ENCODE peak calls at places on chromosome 7, in eight cellular contexts. One of them, this sample, is unnamed.

GRCh38 chr7:6238309-6238925 is 34.0 kb downstream of the CYTH3 start:
- DNase-seq in uterus: no peak
- DNase-seq in endodermal cell: no peak
- DNase-seq in GM12865: no peak
- DNase-seq in nephron progenitor cell: no peak
- DNase-seq in foreskin keratinocyte: no peak
- DNase-seq in A673: no peak
- DNase-seq in AG04450: no peak
- DNase-seq in this sample: no peak

GRCh38 chr7:142389544-142389943 is 131.7 kb upstream of the PRSS58 start:
- DNase-seq in uterus: no peak
- DNase-seq in A673: no peak
- DNase-seq in GM12865: no peak
- DNase-seq in foreskin keratinocyte: no peak
- DNase-seq in AG04450: no peak
- DNase-seq in endodermal cell: no peak
- DNase-seq in nephron progenitor cell: no peak
- DNase-seq in this sample: no peak

GRCh38 chr7:30276203-30276900 is 8.0 kb upstream of the ZNRF2 start:
- DNase-seq in uterus: peak; percentile 45
- DNase-seq in A673: peak; percentile 71
- DNase-seq in endodermal cell: peak; percentile 83
- DNase-seq in GM12865: peak; percentile 77
- DNase-seq in foreskin keratinocyte: no peak
- DNase-seq in AG04450: no peak
- DNase-seq in nephron progenitor cell: peak; percentile 38
- DNase-seq in this sample: peak; percentile 51

GRCh38 chr7:152462995-152463713 is 27.4 kb upstream of the KMT2C start:
- DNase-seq in foreskin keratinocyte: peak; percentile 10
- DNase-seq in A673: peak; percentile 56
- DNase-seq in endodermal cell: no peak
- DNase-seq in GM12865: no peak
- DNase-seq in AG04450: peak; percentile 13
- DNase-seq in nephron progenitor cell: peak; percentile 66
- DNase-seq in uterus: peak; percentile 66
- DNase-seq in this sample: no peak

GRCh38 chr7:26988975-26989374 is 106.8 kb downstream of the HOXA1 start:
- DNase-seq in A673: no peak
- DNase-seq in nephron progenitor cell: no peak
- DNase-seq in endodermal cell: no peak
- DNase-seq in uterus: no peak
- DNase-seq in GM12865: no peak
- DNase-seq in foreskin keratinocyte: no peak
- DNase-seq in AG04450: no peak
- DNase-seq in this sample: no peak

GRCh38 chr7:151381333-151382078 is 28.3 kb downstream of the WDR86 start:
- DNase-seq in GM12865: no peak
- DNase-seq in uterus: no peak
- DNase-seq in nephron progenitor cell: peak; percentile 59
- DNase-seq in AG04450: no peak
- DNase-seq in foreskin keratinocyte: no peak
- DNase-seq in A673: no peak
- DNase-seq in endodermal cell: peak; percentile 87
- DNase-seq in this sample: no peak

GRCh38 chr7:4271716-4272015 is 410.4 kb upstream of the FOXK1 start:
- DNase-seq in AG04450: no peak
- DNase-seq in nephron progenitor cell: no peak
- DNase-seq in foreskin keratinocyte: no peak
- DNase-seq in uterus: no peak
- DNase-seq in A673: no peak
- DNase-seq in endodermal cell: no peak
- DNase-seq in GM12865: no peak
- DNase-seq in this sample: no peak

GRCh38 chr7:148720472-148720871 is 21.8 kb downstream of the CUL1 start:
- DNase-seq in foreskin keratinocyte: no peak
- DNase-seq in uterus: no peak
- DNase-seq in GM12865: no peak
- DNase-seq in nephron progenitor cell: no peak
- DNase-seq in AG04450: no peak
- DNase-seq in endodermal cell: no peak
- DNase-seq in A673: no peak
- DNase-seq in this sample: no peak

GRCh38 chr7:28156401-28156800 is 24.2 kb downstream of the JAZF1 start:
- DNase-seq in GM12865: no peak
- DNase-seq in AG04450: no peak
- DNase-seq in A673: no peak
- DNase-seq in uterus: no peak
- DNase-seq in nephron progenitor cell: no peak
- DNase-seq in foreskin keratinocyte: no peak
- DNase-seq in endodermal cell: no peak
- DNase-seq in this sample: no peak

GRCh38 chr7:24755096-24755495 is 2.2 kb downstream of the GSDME start:
- DNase-seq in GM12865: peak; percentile 48
- DNase-seq in endodermal cell: no peak
- DNase-seq in nephron progenitor cell: no peak
- DNase-seq in foreskin keratinocyte: peak; percentile 85
- DNase-seq in AG04450: no peak
- DNase-seq in uterus: no peak
- DNase-seq in A673: no peak
- DNase-seq in this sample: no peak

GRCh38 chr7:2517004-2517403 is 2.6 kb upstream of the LFNG start:
- DNase-seq in GM12865: no peak
- DNase-seq in endodermal cell: no peak
- DNase-seq in A673: peak; percentile 67
- DNase-seq in foreskin keratinocyte: no peak
- DNase-seq in nephron progenitor cell: no peak
- DNase-seq in AG04450: peak; percentile 79
- DNase-seq in uterus: no peak
- DNase-seq in this sample: no peak

GRCh38 chr7:22357311-22358175 is 589 bp upstream of the RAPGEF5 start:
- DNase-seq in GM12865: no peak
- DNase-seq in AG04450: no peak
- DNase-seq in foreskin keratinocyte: peak; percentile 94
- DNase-seq in endodermal cell: peak; percentile 68
- DNase-seq in A673: no peak
- DNase-seq in uterus: no peak
- DNase-seq in nephron progenitor cell: peak; percentile 42
- DNase-seq in this sample: peak; percentile 3

GRCh38 chr7:144048648-144049047 is at the start of gene OR2A5:
- DNase-seq in foreskin keratinocyte: no peak
- DNase-seq in endodermal cell: no peak
- DNase-seq in nephron progenitor cell: no peak
- DNase-seq in A673: no peak
- DNase-seq in GM12865: no peak
- DNase-seq in uterus: no peak
- DNase-seq in AG04450: no peak
- DNase-seq in this sample: no peak

GRCh38 chr7:2477447-2478386 is 1.5 kb upstream of the GRIFIN start:
- DNase-seq in endodermal cell: peak; percentile 88
- DNase-seq in GM12865: peak; percentile 56
- DNase-seq in uterus: no peak
- DNase-seq in A673: peak; percentile 39
- DNase-seq in nephron progenitor cell: peak; percentile 76
- DNase-seq in foreskin keratinocyte: no peak
- DNase-seq in AG04450: no peak
- DNase-seq in this sample: peak; percentile 85

GRCh38 chr7:39733881-39734571 is 110.7 kb downstream of the RALA start:
- DNase-seq in endodermal cell: peak; percentile 75
- DNase-seq in AG04450: peak; percentile 85
- DNase-seq in foreskin keratinocyte: peak; percentile 90
- DNase-seq in A673: peak; percentile 41
- DNase-seq in nephron progenitor cell: no peak
- DNase-seq in GM12865: peak; percentile 53
- DNase-seq in uterus: no peak
- DNase-seq in this sample: no peak

GRCh38 chr7:13946181-13946580 is 43.3 kb downstream of the ETV1 start:
- DNase-seq in nephron progenitor cell: no peak
- DNase-seq in foreskin keratinocyte: no peak
- DNase-seq in endodermal cell: no peak
- DNase-seq in AG04450: peak; percentile 29
- DNase-seq in uterus: no peak
- DNase-seq in GM12865: no peak
- DNase-seq in A673: no peak
- DNase-seq in this sample: no peak

GRCh38 chr7:3301472-3301778 is 373 bp downstream of the SDK1 start:
- DNase-seq in uterus: no peak
- DNase-seq in foreskin keratinocyte: no peak
- DNase-seq in nephron progenitor cell: no peak
- DNase-seq in AG04450: no peak
- DNase-seq in A673: no peak
- DNase-seq in endodermal cell: no peak
- DNase-seq in GM12865: no peak
- DNase-seq in this sample: no peak

GRCh38 chr7:11811709-11812108 is 20.3 kb downstream of the THSD7A start:
- DNase-seq in A673: no peak
- DNase-seq in foreskin keratinocyte: no peak
- DNase-seq in endodermal cell: no peak
- DNase-seq in AG04450: no peak
- DNase-seq in GM12865: no peak
- DNase-seq in nephron progenitor cell: no peak
- DNase-seq in uterus: no peak
- DNase-seq in this sample: no peak
- TF ChIP-seq CTCF in A673: no peak
- TF ChIP-seq CTCF in foreskin keratinocyte: no peak
- TF ChIP-seq CTCF in endodermal cell: no peak
- TF ChIP-seq CTCF in AG04450: no peak
- TF ChIP-seq CTCF in GM12865: no peak
- TF ChIP-seq CTCF in nephron progenitor cell: no peak
- TF ChIP-seq CTCF in uterus: no peak
- TF ChIP-seq CTCF in this sample: no peak

DNA sequence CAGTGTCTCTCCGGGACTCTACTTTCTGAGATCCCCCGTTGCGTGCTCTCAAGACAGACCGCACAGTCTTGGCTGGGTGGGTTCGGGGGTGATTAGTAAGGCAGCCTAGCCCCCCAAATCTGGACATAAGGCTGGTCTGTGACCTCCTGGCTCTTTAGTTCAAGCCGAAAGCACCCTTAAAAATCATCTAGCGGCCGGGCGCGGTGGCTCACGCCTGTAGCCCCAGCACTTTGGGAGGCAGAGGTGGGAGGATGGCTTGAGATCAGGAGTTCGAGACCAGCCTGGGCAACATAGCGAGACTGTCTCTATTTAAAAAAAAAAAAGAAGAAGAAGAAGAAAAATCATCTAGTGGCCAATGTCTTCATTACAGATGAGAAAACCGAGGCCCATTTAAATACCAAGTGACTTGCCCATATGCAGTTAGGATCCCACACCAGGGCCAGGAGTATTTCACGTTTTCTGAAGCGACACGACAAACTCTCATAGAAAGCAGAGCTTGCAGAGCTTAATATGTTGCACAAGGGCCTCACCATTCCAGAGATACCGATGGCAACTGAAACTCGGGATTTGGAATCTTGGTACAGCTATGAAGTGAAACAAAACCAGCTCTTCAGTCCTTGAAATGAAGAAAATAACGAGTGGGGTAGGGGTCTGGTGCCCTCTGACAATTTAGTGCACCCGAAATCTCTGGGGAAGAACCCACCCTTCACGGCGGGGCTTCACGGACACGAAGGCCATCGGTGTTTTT is 696 bp upstream of the HILPDA start:
- DNase-seq in A673: peak; percentile 21
- DNase-seq in uterus: peak; percentile 32
- DNase-seq in foreskin keratinocyte: no peak
- DNase-seq in nephron progenitor cell: no peak
- DNase-seq in endodermal cell: no peak
- DNase-seq in GM12865: peak; percentile 35
- DNase-seq in AG04450: no peak
- DNase-seq in this sample: no peak
- TF ChIP-seq CTCF in A673: no peak
- TF ChIP-seq CTCF in uterus: no peak
- TF ChIP-seq CTCF in foreskin keratinocyte: no peak
- TF ChIP-seq CTCF in nephron progenitor cell: no peak
- TF ChIP-seq CTCF in endodermal cell: peak; percentile 37
- TF ChIP-seq CTCF in GM12865: peak; percentile 1
- TF ChIP-seq CTCF in AG04450: no peak
- TF ChIP-seq CTCF in this sample: no peak

DNA sequence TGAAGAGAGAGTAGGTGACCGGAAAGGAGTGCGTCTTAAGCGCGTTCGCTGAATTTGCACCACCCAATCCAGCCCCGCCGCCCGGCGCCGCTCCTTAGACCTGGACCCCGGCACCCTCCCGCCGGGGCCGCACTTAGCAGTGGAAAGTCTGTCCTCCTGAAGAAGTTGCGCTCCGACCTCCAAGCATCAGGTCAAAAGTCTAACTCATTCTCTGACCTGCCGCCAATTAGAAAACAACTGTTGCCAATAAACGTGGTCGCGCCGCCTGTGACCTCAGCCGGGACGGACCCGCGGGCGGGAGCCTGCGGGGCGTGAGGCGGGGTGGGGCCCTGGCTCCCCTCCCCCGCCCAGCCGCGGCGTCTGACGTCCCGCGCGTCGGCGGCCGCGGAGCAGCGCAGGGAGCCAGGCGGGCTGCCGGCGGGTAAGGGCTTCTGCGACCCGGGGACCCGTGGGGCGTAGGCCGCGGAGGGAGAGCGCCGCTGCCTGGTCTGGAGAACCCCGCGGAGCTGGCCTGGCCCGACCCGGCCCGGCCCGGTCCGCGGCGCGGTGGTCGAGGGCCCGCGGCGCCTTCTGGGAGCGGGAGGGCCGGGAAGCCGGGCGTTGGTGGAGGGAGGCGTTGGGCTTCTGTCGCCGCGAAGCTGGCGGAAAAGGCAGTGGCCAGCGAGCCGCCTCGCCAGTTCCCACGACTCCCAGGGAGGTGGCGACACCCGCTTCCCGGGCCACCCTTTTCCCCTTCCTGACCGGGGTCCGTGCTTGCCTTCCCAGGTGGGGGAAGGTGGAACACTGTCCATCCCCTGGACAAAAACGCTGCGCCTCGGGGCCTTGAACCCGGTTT is at the start of gene BCAP29:
- DNase-seq in AG04450: no peak
- DNase-seq in GM12865: peak; percentile 87
- DNase-seq in nephron progenitor cell: peak; percentile 80
- DNase-seq in foreskin keratinocyte: no peak
- DNase-seq in A673: peak; percentile 80
- DNase-seq in uterus: peak; percentile 65
- DNase-seq in endodermal cell: peak; percentile 90
- DNase-seq in this sample: peak; percentile 77
- TF ChIP-seq CTCF in AG04450: no peak
- TF ChIP-seq CTCF in GM12865: no peak
- TF ChIP-seq CTCF in nephron progenitor cell: no peak
- TF ChIP-seq CTCF in foreskin keratinocyte: peak; percentile 40
- TF ChIP-seq CTCF in A673: no peak
- TF ChIP-seq CTCF in uterus: peak; percentile 14
- TF ChIP-seq CTCF in endodermal cell: peak; percentile 65
- TF ChIP-seq CTCF in this sample: no peak

DNA sequence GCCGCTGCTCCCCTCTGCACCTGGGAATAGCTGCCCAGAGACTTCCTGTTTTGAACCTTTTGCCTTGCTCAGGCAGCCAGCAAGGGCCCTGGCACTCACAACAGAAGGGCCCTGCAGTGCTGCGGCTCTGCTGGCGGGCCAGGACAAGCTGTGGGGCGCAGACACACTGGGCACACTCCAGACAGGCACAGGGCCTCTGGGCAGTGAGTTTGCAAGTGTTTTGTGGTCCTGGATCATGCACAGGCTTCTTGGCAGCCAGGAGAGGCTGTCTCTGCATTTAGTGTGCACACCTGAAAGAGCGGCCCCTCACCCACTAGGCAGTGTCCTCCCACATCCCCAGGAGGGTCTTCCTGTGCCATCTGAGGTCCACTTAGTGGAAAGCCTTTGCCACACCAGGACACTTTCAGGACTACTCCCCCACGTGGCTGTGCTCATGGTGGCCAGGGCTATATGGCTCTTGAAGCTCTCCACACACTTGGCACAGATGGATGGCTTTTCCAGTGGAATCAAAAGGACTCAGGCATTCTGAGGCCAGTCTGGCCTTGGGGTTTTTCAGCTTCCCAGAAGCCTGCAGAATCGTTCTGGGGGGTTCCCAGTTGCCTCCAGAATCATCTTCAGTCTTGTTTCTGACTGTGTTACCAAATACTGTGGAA is 5.0 kb upstream of the ATP6V0E2 start:
- DNase-seq in nephron progenitor cell: no peak
- DNase-seq in A673: no peak
- DNase-seq in endodermal cell: peak; percentile 36
- DNase-seq in uterus: no peak
- DNase-seq in GM12865: no peak
- DNase-seq in foreskin keratinocyte: no peak
- DNase-seq in AG04450: no peak
- DNase-seq in this sample: no peak
- TF ChIP-seq CTCF in nephron progenitor cell: no peak
- TF ChIP-seq CTCF in A673: no peak
- TF ChIP-seq CTCF in endodermal cell: no peak
- TF ChIP-seq CTCF in uterus: no peak
- TF ChIP-seq CTCF in GM12865: no peak
- TF ChIP-seq CTCF in foreskin keratinocyte: no peak
- TF ChIP-seq CTCF in AG04450: no peak
- TF ChIP-seq CTCF in this sample: no peak

This sample was measured in endothelial cell.